ENCODE peak calls at places on chromosomes 1 and 21, in ten cellular contexts. F is GM06990; S is AG04449; W is Calu3; Z is upper lobe of right lung; V is lower lobe of right lung; X is WTC11; Y is fibroblast of lung; D is NB4; R is CD4-positive, alpha-beta T cell. G is an unnamed sample.
A peak's percentile ranks its signal among the peaks of the same experiment; 100 is the strongest.

GRCh38 chr1:33151115-33151514 is 30.7 kb downstream of the TRIM62 start:
- DNase-seq in Y (no peak), S (no peak), W (no peak), F (no peak), X (no peak), R (no peak), V (no peak), Z (no peak), D (no peak), G (no peak)

GRCh38 chr1:3518256-3518655 is 63.8 kb downstream of the ARHGEF16 start:
- DNase-seq in D (peak; percentile 39), R (no peak), Z (no peak), S (no peak), W (no peak), F (no peak), X (peak; percentile 67), Y (no peak), V (no peak), G (no peak)

GRCh38 chr1:118186026-118186425 is 998 bp upstream of the SPAG17 start:
- DNase-seq in Y (no peak), R (no peak), Z (no peak), D (no peak), S (no peak), X (no peak), W (no peak), F (no peak), V (no peak), G (no peak)

GRCh38 chr1:165129568-165130164 is 226.8 kb downstream of the LMX1A start:
- DNase-seq in W (peak; percentile 81), X (peak; percentile 89), Z (peak; percentile 68), D (peak; percentile 68), V (peak; percentile 57), S (no peak), Y (peak; percentile 23), R (no peak), F (peak; percentile 8), G (peak; percentile 72)

GRCh38 chr21:17003763-17004373 is 509.0 kb upstream of the CXADR start:
- DNase-seq in W (no peak), V (no peak), D (no peak), Z (no peak), F (no peak), Y (peak; percentile 22), S (no peak), X (no peak), R (no peak), G (no peak)

GRCh38 chr1:209257021-209257420 is 326.5 kb upstream of the CAMK1G start:
- DNase-seq in W (no peak), X (no peak), D (no peak), V (no peak), R (no peak), Y (no peak), Z (no peak), S (no peak), F (no peak), G (no peak)

GRCh38 chr1:210218047-210218446 is 14.5 kb upstream of the SERTAD4 start:
- DNase-seq in S (no peak), W (no peak), D (no peak), Y (no peak), Z (no peak), V (no peak), X (no peak), R (no peak), F (no peak), G (no peak)

GRCh38 chr1:39673215-39673614 is 1.3 kb upstream of the NT5C1A start:
- DNase-seq in Y (no peak), X (no peak), D (no peak), F (no peak), V (no peak), Z (no peak), S (no peak), R (no peak), W (no peak), G (no peak)

GRCh38 chr1:183806650-183807049 is 1.7 kb downstream of the RGL1 start:
- DNase-seq in F (no peak), D (no peak), V (no peak), Z (no peak), S (no peak), Y (no peak), W (no peak), X (no peak), R (no peak), G (no peak)

GRCh38 chr1:10941891-10942541 is 70.4 kb upstream of the TARDBP start:
- DNase-seq in V (peak; percentile 68), X (peak; percentile 86), Y (peak; percentile 39), D (peak; percentile 60), R (peak; percentile 53), F (peak; percentile 39), W (peak; percentile 62), Z (peak; percentile 80), S (no peak), G (peak; percentile 89)

GRCh38 chr21:36747815-36748381 is 49.0 kb downstream of the SIM2 start:
- DNase-seq in F (peak; percentile 39), Y (no peak), X (peak; percentile 82), Z (peak; percentile 61), W (peak; percentile 75), V (no peak), D (peak; percentile 60), S (no peak), R (no peak), G (peak; percentile 78)

GRCh38 chr1:230501845-230502244 is 75.7 kb upstream of the PGBD5 start:
- DNase-seq in Z (no peak), D (no peak), Y (no peak), W (peak; percentile 33), S (no peak), V (no peak), F (no peak), R (no peak), X (no peak), G (no peak)

GRCh38 chr1:159000627-159001026 is 9.1 kb upstream of the IFI16 start:
- DNase-seq in Z (peak; percentile 69), D (no peak), V (peak; percentile 59), S (peak; percentile 59), F (no peak), R (no peak), Y (peak; percentile 97), W (peak; percentile 70), X (peak; percentile 22), G (no peak)

GRCh38 chr1:234973426-234974250 is 155.0 kb downstream of the TOMM20 start:
- DNase-seq in F (no peak), Z (peak; percentile 3), D (peak; percentile 49), V (no peak), R (no peak), W (no peak), Y (no peak), X (no peak), S (no peak), G (no peak)

GRCh38 chr1:17109897-17110554 is 9.2 kb downstream of the PADI2 start:
- DNase-seq in X (no peak), W (no peak), R (no peak), Z (no peak), D (no peak), S (no peak), F (no peak), Y (no peak), V (no peak), G (peak; percentile 29)

GRCh38 chr1:228141871-228142615 is 2.0 kb downstream of the GUK1 start:
- DNase-seq in R (no peak), W (no peak), Y (no peak), X (no peak), D (no peak), F (peak; percentile 8), Z (no peak), V (no peak), S (no peak), G (no peak)

DNA sequence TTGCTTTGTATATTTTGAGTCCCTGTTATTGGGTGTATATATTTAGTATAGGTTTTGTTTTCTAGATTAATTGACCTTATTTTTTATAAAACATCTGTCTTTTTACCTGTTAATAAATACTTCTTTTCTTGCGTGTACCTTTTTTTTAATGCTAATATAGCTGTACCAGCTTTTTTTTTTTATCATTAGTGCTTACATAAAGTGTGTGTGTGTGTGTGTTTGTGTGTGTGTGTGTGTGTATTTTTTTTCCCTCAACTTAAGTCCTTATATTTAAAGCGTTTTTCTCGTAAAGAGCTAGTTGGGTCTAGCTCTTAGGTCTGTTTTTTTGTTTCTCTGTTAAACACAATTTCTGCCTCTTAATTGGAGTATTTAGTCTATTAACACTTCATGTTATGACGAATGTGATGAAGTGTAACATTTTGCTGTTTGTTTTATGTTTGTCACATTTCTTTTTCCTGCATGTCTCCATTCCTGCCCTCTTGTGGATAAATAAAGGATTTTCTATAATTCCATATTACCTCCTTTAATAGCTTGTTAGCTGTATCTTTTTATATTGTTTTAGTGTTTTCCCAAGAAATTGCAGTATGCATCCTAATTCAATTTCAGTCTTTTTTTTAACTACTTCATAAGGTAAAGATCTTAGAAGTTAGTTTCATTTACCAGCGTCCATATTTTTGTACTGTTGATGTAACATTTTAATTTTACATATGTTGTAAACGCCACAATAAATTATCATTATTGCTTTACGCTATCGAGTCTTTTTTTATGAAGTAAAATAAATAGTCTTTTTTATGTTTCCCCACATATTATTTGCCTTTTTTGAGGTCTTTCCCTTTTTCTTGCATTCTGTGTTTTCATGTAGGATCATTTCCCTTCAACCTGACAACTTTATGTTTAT is 4.3 kb downstream of the PRMT2 start:
- DNase-seq in S (no peak), F (no peak), X (no peak), R (no peak), Z (no peak), D (peak; percentile 50), V (no peak), Y (peak; percentile 49), W (no peak), G (no peak)
- TF ChIP-seq CTCF in S (peak; percentile 9), F (no peak), X (no peak), R (peak; percentile 51), Z (peak; percentile 50), D (no peak), V (peak; percentile 41), Y (peak; percentile 40), W (no peak), G (peak; percentile 65)

GRCh38 chr1:29849038-29849750 is 612.9 kb downstream of the PTPRU start:
- DNase-seq in W (peak; percentile 66), D (peak; percentile 44), V (no peak), S (no peak), Z (no peak), F (peak; percentile 46), X (peak; percentile 76), R (peak; percentile 27), Y (peak; percentile 32), G (peak; percentile 37)
- TF ChIP-seq CTCF in W (peak; percentile 55), D (peak; percentile 54), V (peak; percentile 34), S (peak; percentile 45), Z (peak; percentile 39), F (peak; percentile 57), X (peak; percentile 45), R (no peak), Y (peak; percentile 38), G (peak; percentile 61)

DNA sequence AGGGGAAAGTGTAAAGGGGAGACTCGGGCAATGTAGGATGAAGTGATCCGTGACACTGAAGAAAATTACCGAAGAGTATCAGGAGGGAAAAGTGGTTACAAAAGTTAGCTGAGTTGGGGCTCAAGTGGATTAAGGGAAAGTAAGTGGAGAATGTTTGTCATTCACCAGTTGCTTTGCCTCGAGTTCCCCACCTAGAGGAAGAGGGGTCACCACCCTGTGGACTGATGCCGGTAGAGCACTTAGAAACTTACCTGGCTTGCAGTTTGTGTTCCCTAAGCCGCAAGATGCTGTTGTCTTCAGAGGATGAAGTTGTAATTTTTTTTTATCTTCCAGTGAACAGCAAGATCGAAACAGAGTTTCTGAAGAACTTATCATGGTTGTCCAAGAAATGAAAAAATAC is 1.0 kb downstream of the PER3 start:
- DNase-seq in X (no peak), F (no peak), S (no peak), Z (no peak), D (no peak), V (no peak), Y (no peak), R (no peak), W (no peak), G (no peak)
- TF ChIP-seq CTCF in X (no peak), F (no peak), S (no peak), Z (no peak), D (no peak), V (no peak), Y (no peak), R (no peak), W (no peak), G (no peak)

GRCh38 chr1:55302972-55303371 is 87.8 kb upstream of the USP24 start:
- DNase-seq in R (no peak), X (no peak), Z (no peak), Y (no peak), S (no peak), D (no peak), V (no peak), F (no peak), W (no peak), G (no peak)
- TF ChIP-seq CTCF in R (no peak), X (no peak), Z (no peak), Y (no peak), S (no peak), D (no peak), V (no peak), F (no peak), W (no peak), G (no peak)